ENCODE peak calls at places on chromosome 9, in five cellular contexts. X, P, N, H and K are unnamed samples.

GRCh38 chr9:93230601-93231000 is 46.7 kb downstream of the WNK2 start:
- DNase-seq in X (no peak), N (no peak), P (no peak), H (no peak), K (no peak)

GRCh38 chr9:123954921-123955320 is 25.0 kb upstream of the DENND1A start:
- DNase-seq in H (no peak), P (peak), N (peak), X (no peak), K (no peak)

GRCh38 chr9:98974554-98974953 is 30.8 kb downstream of the COL15A1 start:
- DNase-seq in H (no peak), P (no peak), X (no peak), N (no peak), K (no peak)

GRCh38 chr9:128733256-128733655 is 9.3 kb upstream of the ZDHHC12 start:
- DNase-seq in N (peak), X (peak), P (peak), H (peak), K (peak)

GRCh38 chr9:92616199-92617129 is 53.5 kb downstream of the IPPK start:
- DNase-seq in H (no peak), X (peak), P (no peak), N (no peak), K (peak)

GRCh38 chr9:113798062-113799030 is 77.8 kb upstream of the ZNF618 start:
- DNase-seq in P (peak), H (peak), N (no peak), X (no peak), K (no peak)

GRCh38 chr9:68669189-68669588 is 35.9 kb upstream of the PIP5K1B start:
- DNase-seq in N (no peak), H (peak), X (no peak), P (no peak), K (no peak)

GRCh38 chr9:31259824-31260223 is 1124.6 kb upstream of the ACO1 start:
- DNase-seq in H (peak), N (no peak), P (no peak), X (no peak), K (no peak)

GRCh38 chr9:8826281-8826680 is 1026.7 kb upstream of the DMAC1 start:
- DNase-seq in X (no peak), H (no peak), N (no peak), P (no peak), K (no peak)

GRCh38 chr9:83219154-83219923 is 156.4 kb upstream of the RASEF start:
- DNase-seq in P (no peak), N (peak), H (peak), X (peak), K (peak)

GRCh38 chr9:111870774-111871542 is 25.7 kb upstream of the UGCG start:
- DNase-seq in X (no peak), H (no peak), N (no peak), P (no peak), K (no peak)

GRCh38 chr9:87337335-87338074 is 160.2 kb upstream of the DAPK1 start:
- DNase-seq in X (no peak), N (no peak), P (no peak), H (peak), K (peak)

GRCh38 chr9:120902286-120902685 is 24.3 kb downstream of the TRAF1 start:
- DNase-seq in X (no peak), N (no peak), H (no peak), P (no peak), K (no peak)

GRCh38 chr9:36625006-36625600 is 52.4 kb downstream of the MELK start:
- DNase-seq in P (peak), N (peak), H (no peak), X (no peak), K (no peak)

GRCh38 chr9:94014066-94014654 is 59.0 kb upstream of the BARX1 start:
- DNase-seq in H (peak), P (peak), N (peak), X (no peak), K (no peak)

GRCh38 chr9:121154782-121155181 is 46.9 kb downstream of the RAB14 start:
- DNase-seq in N (no peak), X (no peak), P (no peak), H (no peak), K (no peak)

GRCh38 chr9:101999441-101999840 is 261.0 kb upstream of the GRIN3A start:
- DNase-seq in P (no peak), H (no peak), N (no peak), X (no peak), K (no peak)